ENCODE peak calls at places on chromosome 1, in five cellular contexts. V is A549, K is OCI-LY7, S is left ventricle myocardium inferior, N is PC-3. Q is an unnamed sample.
A peak's percentile ranks its signal among the peaks of the same experiment; 100 is the strongest.

GRCh38 chr1:8342325-8342724 is 24.4 kb downstream of the SLC45A1 start:
- DNase-seq in K (no peak), S (no peak), V (no peak), N (no peak), Q (no peak)

GRCh38 chr1:218499021-218499691 is 154.0 kb downstream of the TGFB2 start:
- DNase-seq in K (no peak), V (peak; percentile 86), S (no peak), N (peak; percentile 83), Q (no peak)

GRCh38 chr1:39539252-39539790 is 37.3 kb downstream of the PABPC4 start:
- DNase-seq in N (peak; percentile 72), K (peak; percentile 73), V (peak; percentile 63), S (peak; percentile 57), Q (peak; percentile 76)

GRCh38 chr1:93581917-93582850 is 99.5 kb downstream of the BCAR3 start:
- DNase-seq in V (no peak), N (no peak), S (no peak), K (no peak), Q (no peak)

GRCh38 chr1:93448983-93449805 is 1.3 kb downstream of the FNBP1L start:
- DNase-seq in S (no peak), N (peak; percentile 58), V (peak; percentile 27), K (no peak), Q (no peak)

GRCh38 chr1:109399326-109399957 is 1.7 kb upstream of the SORT1 start:
- DNase-seq in K (peak; percentile 77), N (peak; percentile 88), V (peak; percentile 51), S (no peak), Q (no peak)

GRCh38 chr1:198496216-198497143 is 44.0 kb downstream of the ATP6V1G3 start:
- DNase-seq in K (no peak), V (no peak), S (no peak), N (peak; percentile 56), Q (no peak)

GRCh38 chr1:3685229-3685628 is 32.9 kb downstream of the TP73 start:
- DNase-seq in N (no peak), S (no peak), V (no peak), K (no peak), Q (no peak)

GRCh38 chr1:221439734-221440436 is 302.0 kb downstream of the DUSP10 start:
- DNase-seq in S (no peak), V (peak; percentile 83), N (peak; percentile 99), K (no peak), Q (no peak)

GRCh38 chr1:221437924-221438323 is 304.0 kb downstream of the DUSP10 start:
- DNase-seq in S (no peak), N (peak; percentile 79), V (no peak), K (no peak), Q (no peak)

GRCh38 chr1:221439008-221439733 is 302.7 kb downstream of the DUSP10 start:
- DNase-seq in V (peak; percentile 84), S (no peak), N (peak; percentile 96), K (no peak), Q (no peak)

GRCh38 chr1:221442056-221442455 is 299.8 kb downstream of the DUSP10 start:
- DNase-seq in N (no peak), K (no peak), S (no peak), V (no peak), Q (no peak)

DNA sequence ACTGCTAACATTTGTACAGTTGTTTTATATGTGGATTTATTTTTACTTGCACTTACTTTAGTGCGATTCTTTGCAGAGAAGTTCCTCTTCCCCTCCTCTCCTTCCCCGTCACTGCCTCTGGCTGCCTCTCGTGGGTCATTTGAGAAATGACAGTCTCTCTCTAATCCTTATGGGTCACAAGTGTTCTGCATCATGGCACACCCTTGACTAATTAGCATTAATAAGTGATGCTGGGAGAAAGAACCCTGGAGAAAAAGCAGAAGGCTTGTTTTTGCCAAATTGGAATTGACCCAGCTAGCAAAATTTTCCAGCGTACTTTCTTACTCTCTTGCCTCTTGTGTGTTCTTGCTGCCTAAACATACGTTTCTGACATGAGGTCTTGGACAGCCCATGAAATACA is 301.2 kb downstream of the DUSP10 start:
- DNase-seq in N (peak; percentile 4), K (no peak), S (no peak), V (no peak), Q (no peak)
- TF ChIP-seq CTCF in N (peak; percentile 14), K (no peak), S (peak; percentile 30), V (no peak), Q (no peak)

DNA sequence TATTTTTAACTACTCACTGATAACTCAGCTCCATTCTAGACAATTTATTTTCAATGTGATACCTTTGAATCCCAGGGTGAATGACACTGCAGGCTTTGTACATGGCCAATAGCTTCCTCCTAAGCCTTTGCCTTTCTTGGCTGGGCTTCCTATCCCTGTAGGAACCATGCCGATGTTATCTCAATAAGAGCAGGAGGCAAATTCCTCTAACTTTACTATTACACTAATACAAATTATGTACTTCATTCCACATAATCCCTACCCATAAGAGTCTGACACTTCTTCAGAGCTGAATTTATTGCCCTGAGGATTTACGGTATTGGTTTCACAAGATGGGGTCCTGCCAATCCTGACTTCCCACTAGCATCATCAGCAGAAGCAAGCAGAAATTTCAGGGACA is 14.0 kb downstream of the TGFBR3 start:
- DNase-seq in S (no peak), N (peak; percentile 50), V (no peak), K (no peak), Q (no peak)
- TF ChIP-seq CTCF in S (no peak), N (no peak), V (no peak), K (no peak), Q (no peak)

DNA sequence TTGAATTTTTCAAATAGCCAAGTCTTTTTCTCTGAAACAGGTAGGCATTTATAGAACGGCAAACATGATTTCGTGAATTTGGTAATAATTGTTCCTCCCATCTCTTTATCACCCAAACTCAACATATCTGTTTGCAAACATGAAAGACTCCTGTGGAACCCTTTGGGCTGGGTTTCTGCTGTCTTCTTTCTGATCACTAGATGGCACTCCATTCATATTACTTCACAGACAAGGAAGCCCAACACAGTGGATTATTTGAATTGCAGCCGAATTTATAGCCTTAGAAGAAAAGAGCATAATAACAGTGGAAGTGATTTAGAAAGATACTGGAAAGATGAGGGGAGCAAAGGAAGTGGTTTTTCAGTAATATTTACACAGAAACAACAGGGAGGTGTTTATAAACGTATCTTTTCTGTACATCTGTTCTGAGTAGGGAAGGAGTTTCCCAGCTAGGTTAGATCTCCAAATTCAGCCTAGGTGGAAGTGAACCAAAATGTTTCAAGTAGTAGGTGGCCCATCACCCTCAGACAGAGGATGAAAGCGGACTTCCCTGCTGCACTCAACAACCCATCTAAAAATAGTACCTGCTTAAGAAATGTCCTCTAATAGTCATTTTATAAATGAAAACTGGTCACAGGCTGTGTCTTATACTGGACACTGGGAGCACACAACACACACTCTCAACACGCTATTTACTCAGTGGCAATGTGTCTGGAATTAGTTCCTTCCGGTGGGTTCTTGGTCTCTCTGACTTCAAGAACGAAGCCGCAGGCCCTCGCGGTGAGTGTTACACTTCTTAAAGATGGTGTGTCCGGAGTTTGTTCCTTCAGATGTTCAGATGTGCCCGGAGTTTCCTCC is 67.6 kb downstream of the MAP3K21 start:
- DNase-seq in K (peak; percentile 50), N (peak; percentile 90), S (no peak), V (peak; percentile 70), Q (no peak)
- TF ChIP-seq CTCF in K (peak; percentile 93), N (peak; percentile 98), S (peak; percentile 74), V (peak; percentile 92), Q (peak; percentile 29)

DNA sequence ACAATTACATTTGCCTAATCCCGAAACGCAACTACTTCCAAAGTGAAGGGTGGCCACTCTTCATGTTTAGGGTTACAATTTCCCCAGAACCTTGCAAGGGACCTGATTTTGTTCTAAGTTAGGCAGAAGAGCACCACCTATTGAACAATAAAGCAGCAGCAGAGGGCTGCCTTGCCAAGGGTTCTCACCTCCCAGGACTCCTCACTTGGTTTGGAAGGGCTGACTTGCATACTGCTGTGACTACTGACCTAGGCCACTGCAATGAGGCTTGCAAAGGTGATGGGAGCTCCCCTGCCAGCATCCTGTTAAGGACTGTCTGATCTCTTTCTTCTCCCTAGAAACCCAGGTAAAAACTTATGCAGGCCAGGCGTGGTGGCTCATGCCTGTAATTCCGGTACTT is 14.2 kb downstream of the MTOR start:
- DNase-seq in N (peak; percentile 3), K (peak; percentile 14), V (no peak), S (no peak), Q (no peak)
- TF ChIP-seq CTCF in N (peak; percentile 33), K (peak; percentile 50), V (no peak), S (no peak), Q (no peak)

GRCh38 chr1:73671530-73671929 is 526.4 kb downstream of the LRRIQ3 start:
- DNase-seq in V (no peak), K (no peak), N (no peak), S (no peak), Q (no peak)

GRCh38 chr1:73673980-73674379 is 524.0 kb downstream of the LRRIQ3 start:
- DNase-seq in V (no peak), S (no peak), N (no peak), K (no peak), Q (no peak)

DNA sequence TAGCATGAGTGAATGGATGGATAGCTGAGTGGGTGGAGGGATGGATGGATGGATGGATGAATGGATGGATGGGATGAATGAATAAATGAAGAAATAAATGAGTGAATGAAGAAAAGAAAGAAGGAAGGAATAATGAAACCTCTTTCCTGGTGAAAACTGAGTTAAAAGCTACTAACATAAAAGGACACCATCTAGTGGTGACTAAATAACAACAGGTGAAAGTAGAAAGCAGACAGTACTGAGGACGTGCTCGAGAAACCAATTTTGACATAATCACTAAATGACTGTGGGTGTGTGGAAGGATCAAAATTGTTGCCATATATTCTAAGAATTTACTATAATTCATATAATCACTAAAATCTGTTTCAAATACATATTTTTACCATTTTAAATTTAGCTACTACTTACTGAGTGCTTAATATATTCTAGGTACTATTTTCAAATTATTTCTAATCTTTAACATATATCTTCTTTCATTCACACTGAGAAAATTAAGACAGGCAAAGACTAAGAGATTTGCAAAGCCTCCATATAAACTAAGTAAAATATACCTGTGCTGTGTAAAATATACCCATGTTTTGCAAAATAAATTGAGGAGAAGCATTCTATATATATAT is 522.9 kb downstream of the LRRIQ3 start:
- DNase-seq in N (peak; percentile 20), S (no peak), V (peak; percentile 1), K (peak; percentile 7), Q (no peak)
- TF ChIP-seq CTCF in N (peak; percentile 72), S (peak; percentile 62), V (peak; percentile 37), K (peak; percentile 76), Q (peak; percentile 26)